ENCODE peak calls at places on chromosomes 12 and 14, in nine cellular contexts. R, I, V, J, M, N, A, S and X are unnamed samples.

GRCh38 chr14:104786091-104786586 is 9.4 kb downstream of the AKT1 start:
- DNase-seq in I (no peak), R (no peak), A (no peak), J (no peak), N (no peak), V (no peak), M (peak), S (no peak), X (no peak)

GRCh38 chr12:26465419-26466097 is 270.2 kb downstream of the SSPN start:
- DNase-seq in I (no peak), J (no peak), A (no peak), M (no peak), V (no peak), R (no peak), S (no peak), N (no peak), X (no peak)

GRCh38 chr12:98211914-98212695 is 303.3 kb upstream of the TMPO start:
- DNase-seq in I (no peak), S (no peak), R (no peak), J (no peak), V (no peak), A (no peak), M (no peak), N (no peak), X (no peak)

GRCh38 chr14:99682809-99683618 is 1.1 kb upstream of the CYP46A1 start:
- DNase-seq in R (peak), M (peak), N (peak), V (peak), A (peak), J (peak), S (peak), I (peak), X (peak)

GRCh38 chr12:108930155-108930554 is 50.3 kb downstream of the DAO start:
- DNase-seq in R (no peak), I (no peak), S (no peak), A (no peak), N (no peak), V (no peak), J (no peak), M (no peak), X (no peak)

GRCh38 chr12:64450711-64451486 is 1.0 kb upstream of the TBK1 start:
- DNase-seq in N (no peak), I (no peak), V (peak), M (peak), R (no peak), A (no peak), J (peak), S (peak), X (peak)

GRCh38 chr14:69321601-69322330 is 61.8 kb downstream of the GALNT16 start:
- DNase-seq in A (no peak), I (no peak), J (no peak), S (peak), M (no peak), N (no peak), V (no peak), R (no peak), X (no peak)

GRCh38 chr14:72538387-72538786 is 355.5 kb downstream of the DPF3 start:
- DNase-seq in A (no peak), R (no peak), J (no peak), I (no peak), V (no peak), S (no peak), M (no peak), N (no peak), X (no peak)

GRCh38 chr12:96466939-96467751 is 22.2 kb upstream of the CFAP54 start:
- DNase-seq in R (no peak), I (no peak), V (no peak), J (peak), S (no peak), N (no peak), A (no peak), M (no peak), X (no peak)